ENCODE peak calls at places on chromosomes 4 and X, in seven cellular contexts. One of them, this sample, is unnamed.

GRCh38 chr4:6012200-6012599 is 6.0 kb downstream of the C4orf50 start:
- DNase-seq in nucleus accumbens: no peak
- DNase-seq in HT-29: no peak
- DNase-seq in immature natural killer cell: no peak
- DNase-seq in mesothelial cell of epicardium: no peak
- DNase-seq in stimulated activated CD4-positive, alpha-beta T cell treated with anti-CD3 and anti-CD28 coated beads, Interleukin-2, amount 100 ng/mL, for 48 hours: no peak
- DNase-seq in T-helper 9 cell: no peak
- DNase-seq in this sample: no peak

GRCh38 chrX:109826954-109827708 is 94.1 kb upstream of the ACSL4 start:
- DNase-seq in stimulated activated CD4-positive, alpha-beta T cell treated with anti-CD3 and anti-CD28 coated beads, Interleukin-2, amount 100 ng/mL, for 48 hours: no peak
- DNase-seq in nucleus accumbens: no peak
- DNase-seq in mesothelial cell of epicardium: no peak
- DNase-seq in T-helper 9 cell: no peak
- DNase-seq in HT-29: peak; percentile 28
- DNase-seq in immature natural killer cell: no peak
- DNase-seq in this sample: no peak

GRCh38 chrX:66676413-66676812 is 37.5 kb upstream of the EDA2R start:
- DNase-seq in T-helper 9 cell: no peak
- DNase-seq in stimulated activated CD4-positive, alpha-beta T cell treated with anti-CD3 and anti-CD28 coated beads, Interleukin-2, amount 100 ng/mL, for 48 hours: no peak
- DNase-seq in nucleus accumbens: no peak
- DNase-seq in HT-29: no peak
- DNase-seq in mesothelial cell of epicardium: no peak
- DNase-seq in immature natural killer cell: no peak
- DNase-seq in this sample: no peak

GRCh38 chr4:5043579-5043978 is 7.7 kb upstream of the STK32B start:
- DNase-seq in immature natural killer cell: no peak
- DNase-seq in T-helper 9 cell: no peak
- DNase-seq in mesothelial cell of epicardium: no peak
- DNase-seq in HT-29: no peak
- DNase-seq in stimulated activated CD4-positive, alpha-beta T cell treated with anti-CD3 and anti-CD28 coated beads, Interleukin-2, amount 100 ng/mL, for 48 hours: no peak
- DNase-seq in nucleus accumbens: no peak
- DNase-seq in this sample: no peak

GRCh38 chrX:57821703-57822375 is 88.4 kb downstream of the ZXDA start:
- DNase-seq in HT-29: peak; percentile 74
- DNase-seq in immature natural killer cell: peak; percentile 43
- DNase-seq in nucleus accumbens: no peak
- DNase-seq in stimulated activated CD4-positive, alpha-beta T cell treated with anti-CD3 and anti-CD28 coated beads, Interleukin-2, amount 100 ng/mL, for 48 hours: peak; percentile 29
- DNase-seq in mesothelial cell of epicardium: no peak
- DNase-seq in T-helper 9 cell: peak; percentile 11
- DNase-seq in this sample: peak; percentile 18

GRCh38 chr4:180059216-180059881 is 2183.9 kb upstream of the TENM3 start:
- DNase-seq in stimulated activated CD4-positive, alpha-beta T cell treated with anti-CD3 and anti-CD28 coated beads, Interleukin-2, amount 100 ng/mL, for 48 hours: no peak
- DNase-seq in immature natural killer cell: no peak
- DNase-seq in HT-29: no peak
- DNase-seq in T-helper 9 cell: no peak
- DNase-seq in nucleus accumbens: peak; percentile 30
- DNase-seq in mesothelial cell of epicardium: peak; percentile 42
- DNase-seq in this sample: no peak

GRCh38 chr4:140724780-140725179 is 31.4 kb downstream of the TBC1D9 start:
- DNase-seq in nucleus accumbens: no peak
- DNase-seq in mesothelial cell of epicardium: no peak
- DNase-seq in HT-29: no peak
- DNase-seq in T-helper 9 cell: no peak
- DNase-seq in immature natural killer cell: no peak
- DNase-seq in stimulated activated CD4-positive, alpha-beta T cell treated with anti-CD3 and anti-CD28 coated beads, Interleukin-2, amount 100 ng/mL, for 48 hours: no peak
- DNase-seq in this sample: no peak

GRCh38 chr4:8350841-8351461 is 81.4 kb downstream of the HTRA3 start:
- DNase-seq in nucleus accumbens: no peak
- DNase-seq in immature natural killer cell: no peak
- DNase-seq in stimulated activated CD4-positive, alpha-beta T cell treated with anti-CD3 and anti-CD28 coated beads, Interleukin-2, amount 100 ng/mL, for 48 hours: no peak
- DNase-seq in HT-29: no peak
- DNase-seq in T-helper 9 cell: no peak
- DNase-seq in mesothelial cell of epicardium: no peak
- DNase-seq in this sample: no peak

GRCh38 chr4:122450847-122451246 is 5.7 kb downstream of the IL2 start:
- DNase-seq in immature natural killer cell: no peak
- DNase-seq in stimulated activated CD4-positive, alpha-beta T cell treated with anti-CD3 and anti-CD28 coated beads, Interleukin-2, amount 100 ng/mL, for 48 hours: peak; percentile 10
- DNase-seq in HT-29: peak; percentile 69
- DNase-seq in nucleus accumbens: no peak
- DNase-seq in T-helper 9 cell: no peak
- DNase-seq in mesothelial cell of epicardium: no peak
- DNase-seq in this sample: peak; percentile 3

This sample was measured in HS-5.